ENCODE peak calls at places on chromosome 19, in nine cellular contexts. One of them, this sample, is unnamed.

GRCh38 chr19:9835507-9835949 is 410 bp downstream of the PIN1 start:
- DNase-seq in cardiac fibroblast: no peak
- DNase-seq in pancreas: no peak
- DNase-seq in HFFc6: no peak
- DNase-seq in transverse colon: peak; percentile 20
- DNase-seq in astrocyte of the cerebellum: no peak
- DNase-seq in neural crest cell: no peak
- DNase-seq in GM20000: no peak
- DNase-seq in tibial nerve: no peak
- DNase-seq in this sample: no peak

GRCh38 chr19:808176-808741 is 11.0 kb downstream of the PTBP1 start:
- DNase-seq in tibial nerve: no peak
- DNase-seq in cardiac fibroblast: no peak
- DNase-seq in HFFc6: no peak
- DNase-seq in astrocyte of the cerebellum: no peak
- DNase-seq in neural crest cell: no peak
- DNase-seq in GM20000: no peak
- DNase-seq in transverse colon: no peak
- DNase-seq in pancreas: no peak
- DNase-seq in this sample: no peak

GRCh38 chr19:16160943-16161560 is 12.3 kb downstream of the CIB3 start:
- DNase-seq in GM20000: no peak
- DNase-seq in astrocyte of the cerebellum: peak; percentile 52
- DNase-seq in transverse colon: peak; percentile 47
- DNase-seq in neural crest cell: no peak
- DNase-seq in cardiac fibroblast: peak; percentile 77
- DNase-seq in pancreas: no peak
- DNase-seq in HFFc6: peak; percentile 76
- DNase-seq in tibial nerve: no peak
- DNase-seq in this sample: peak; percentile 38

GRCh38 chr19:51127755-51128154 is 3.0 kb downstream of the SIGLEC9 start:
- DNase-seq in cardiac fibroblast: peak; percentile 66
- DNase-seq in tibial nerve: no peak
- DNase-seq in pancreas: no peak
- DNase-seq in HFFc6: no peak
- DNase-seq in astrocyte of the cerebellum: no peak
- DNase-seq in neural crest cell: no peak
- DNase-seq in GM20000: no peak
- DNase-seq in transverse colon: peak; percentile 28
- DNase-seq in this sample: no peak

GRCh38 chr19:48368942-48369341 is 4.8 kb downstream of the SYNGR4 start:
- DNase-seq in GM20000: no peak
- DNase-seq in tibial nerve: no peak
- DNase-seq in neural crest cell: no peak
- DNase-seq in astrocyte of the cerebellum: no peak
- DNase-seq in transverse colon: peak; percentile 80
- DNase-seq in cardiac fibroblast: no peak
- DNase-seq in HFFc6: no peak
- DNase-seq in pancreas: no peak
- DNase-seq in this sample: no peak

GRCh38 chr19:38799104-38799503 is 10.1 kb downstream of the LGALS7B start:
- DNase-seq in transverse colon: no peak
- DNase-seq in GM20000: no peak
- DNase-seq in cardiac fibroblast: no peak
- DNase-seq in HFFc6: no peak
- DNase-seq in pancreas: no peak
- DNase-seq in neural crest cell: no peak
- DNase-seq in tibial nerve: no peak
- DNase-seq in astrocyte of the cerebellum: no peak
- DNase-seq in this sample: no peak

GRCh38 chr19:49988433-49988832 is 27.5 kb upstream of the SIGLEC11 start:
- DNase-seq in cardiac fibroblast: peak; percentile 70
- DNase-seq in astrocyte of the cerebellum: no peak
- DNase-seq in pancreas: no peak
- DNase-seq in tibial nerve: no peak
- DNase-seq in transverse colon: no peak
- DNase-seq in GM20000: no peak
- DNase-seq in HFFc6: peak; percentile 64
- DNase-seq in neural crest cell: no peak
- DNase-seq in this sample: no peak

GRCh38 chr19:19849056-19849455 is 16.6 kb upstream of the ZNF253 start:
- DNase-seq in pancreas: no peak
- DNase-seq in HFFc6: no peak
- DNase-seq in astrocyte of the cerebellum: no peak
- DNase-seq in cardiac fibroblast: no peak
- DNase-seq in transverse colon: no peak
- DNase-seq in tibial nerve: no peak
- DNase-seq in GM20000: no peak
- DNase-seq in neural crest cell: no peak
- DNase-seq in this sample: no peak

GRCh38 chr19:48935864-48936263 is 2.4 kb downstream of the DHDH start:
- DNase-seq in HFFc6: no peak
- DNase-seq in neural crest cell: no peak
- DNase-seq in GM20000: no peak
- DNase-seq in transverse colon: no peak
- DNase-seq in pancreas: no peak
- DNase-seq in astrocyte of the cerebellum: no peak
- DNase-seq in cardiac fibroblast: no peak
- DNase-seq in tibial nerve: no peak
- DNase-seq in this sample: no peak

GRCh38 chr19:1847684-1848398 is 442 bp downstream of the REXO1 start:
- DNase-seq in pancreas: no peak
- DNase-seq in tibial nerve: no peak
- DNase-seq in cardiac fibroblast: peak; percentile 56
- DNase-seq in astrocyte of the cerebellum: no peak
- DNase-seq in HFFc6: peak; percentile 63
- DNase-seq in GM20000: no peak
- DNase-seq in transverse colon: peak; percentile 61
- DNase-seq in neural crest cell: no peak
- DNase-seq in this sample: peak; percentile 55

GRCh38 chr19:6800991-6801396 is 28.5 kb downstream of the VAV1 start:
- DNase-seq in cardiac fibroblast: peak; percentile 78
- DNase-seq in tibial nerve: no peak
- DNase-seq in GM20000: no peak
- DNase-seq in transverse colon: no peak
- DNase-seq in astrocyte of the cerebellum: peak; percentile 2
- DNase-seq in HFFc6: peak; percentile 46
- DNase-seq in neural crest cell: no peak
- DNase-seq in pancreas: no peak
- DNase-seq in this sample: peak; percentile 79

GRCh38 chr19:6185825-6186193 is 50.3 kb downstream of the ACSBG2 start:
- DNase-seq in tibial nerve: no peak
- DNase-seq in cardiac fibroblast: no peak
- DNase-seq in pancreas: no peak
- DNase-seq in neural crest cell: no peak
- DNase-seq in GM20000: no peak
- DNase-seq in transverse colon: no peak
- DNase-seq in HFFc6: no peak
- DNase-seq in astrocyte of the cerebellum: no peak
- DNase-seq in this sample: no peak

GRCh38 chr19:4374451-4375163 is 25.7 kb downstream of the SH3GL1 start:
- DNase-seq in cardiac fibroblast: peak; percentile 95
- DNase-seq in tibial nerve: peak; percentile 62
- DNase-seq in astrocyte of the cerebellum: no peak
- DNase-seq in transverse colon: peak; percentile 70
- DNase-seq in HFFc6: peak; percentile 90
- DNase-seq in neural crest cell: no peak
- DNase-seq in pancreas: peak; percentile 60
- DNase-seq in GM20000: no peak
- DNase-seq in this sample: peak; percentile 75
- TF ChIP-seq CTCF in cardiac fibroblast: peak; percentile 47
- TF ChIP-seq CTCF in tibial nerve: no peak
- TF ChIP-seq CTCF in astrocyte of the cerebellum: no peak
- TF ChIP-seq CTCF in transverse colon: no peak
- TF ChIP-seq CTCF in HFFc6: peak; percentile 47
- TF ChIP-seq CTCF in neural crest cell: no peak
- TF ChIP-seq CTCF in pancreas: no peak
- TF ChIP-seq CTCF in GM20000: no peak
- TF ChIP-seq CTCF in this sample: no peak

GRCh38 chr19:37172368-37173366 is at the start of gene ZNF585A:
- DNase-seq in transverse colon: peak; percentile 92
- DNase-seq in neural crest cell: peak; percentile 82
- DNase-seq in cardiac fibroblast: peak; percentile 98
- DNase-seq in tibial nerve: peak; percentile 76
- DNase-seq in astrocyte of the cerebellum: peak; percentile 95
- DNase-seq in GM20000: peak; percentile 84
- DNase-seq in HFFc6: peak; percentile 97
- DNase-seq in pancreas: peak; percentile 91
- DNase-seq in this sample: peak; percentile 88
- TF ChIP-seq CTCF in transverse colon: no peak
- TF ChIP-seq CTCF in neural crest cell: peak; percentile 28
- TF ChIP-seq CTCF in cardiac fibroblast: peak; percentile 30
- TF ChIP-seq CTCF in tibial nerve: peak; percentile 25
- TF ChIP-seq CTCF in astrocyte of the cerebellum: peak; percentile 41
- TF ChIP-seq CTCF in GM20000: no peak
- TF ChIP-seq CTCF in HFFc6: peak; percentile 59
- TF ChIP-seq CTCF in pancreas: no peak
- TF ChIP-seq CTCF in this sample: no peak

GRCh38 chr19:18539372-18539771 is 4.0 kb downstream of the FKBP8 start:
- DNase-seq in pancreas: no peak
- DNase-seq in transverse colon: no peak
- DNase-seq in cardiac fibroblast: no peak
- DNase-seq in astrocyte of the cerebellum: no peak
- DNase-seq in neural crest cell: no peak
- DNase-seq in tibial nerve: no peak
- DNase-seq in GM20000: no peak
- DNase-seq in HFFc6: no peak
- DNase-seq in this sample: no peak

GRCh38 chr19:18541258-18541991 is 1.9 kb downstream of the FKBP8 start:
- DNase-seq in transverse colon: no peak
- DNase-seq in pancreas: no peak
- DNase-seq in HFFc6: peak; percentile 75
- DNase-seq in astrocyte of the cerebellum: no peak
- DNase-seq in GM20000: peak; percentile 6
- DNase-seq in neural crest cell: no peak
- DNase-seq in tibial nerve: no peak
- DNase-seq in cardiac fibroblast: peak; percentile 75
- DNase-seq in this sample: no peak

GRCh38 chr19:18541992-18542935 is 1.1 kb downstream of the FKBP8 start:
- DNase-seq in HFFc6: no peak
- DNase-seq in GM20000: no peak
- DNase-seq in cardiac fibroblast: peak; percentile 21
- DNase-seq in transverse colon: no peak
- DNase-seq in pancreas: no peak
- DNase-seq in tibial nerve: no peak
- DNase-seq in astrocyte of the cerebellum: no peak
- DNase-seq in neural crest cell: no peak
- DNase-seq in this sample: no peak

GRCh38 chr19:18542936-18543813 is at the start of gene FKBP8:
- DNase-seq in cardiac fibroblast: peak; percentile 87
- DNase-seq in pancreas: peak; percentile 89
- DNase-seq in GM20000: peak; percentile 99
- DNase-seq in tibial nerve: peak; percentile 90
- DNase-seq in transverse colon: peak; percentile 97
- DNase-seq in neural crest cell: peak; percentile 87
- DNase-seq in astrocyte of the cerebellum: peak; percentile 73
- DNase-seq in HFFc6: peak; percentile 75
- DNase-seq in this sample: peak; percentile 91

GRCh38 chr19:18543814-18544475 is 572 bp upstream of the FKBP8 start:
- DNase-seq in GM20000: peak; percentile 90
- DNase-seq in pancreas: no peak
- DNase-seq in HFFc6: peak; percentile 52
- DNase-seq in neural crest cell: no peak
- DNase-seq in cardiac fibroblast: peak; percentile 77
- DNase-seq in astrocyte of the cerebellum: no peak
- DNase-seq in tibial nerve: no peak
- DNase-seq in transverse colon: peak; percentile 82
- DNase-seq in this sample: peak; percentile 24
- TF ChIP-seq CTCF in GM20000: peak; percentile 7
- TF ChIP-seq CTCF in pancreas: no peak
- TF ChIP-seq CTCF in HFFc6: no peak
- TF ChIP-seq CTCF in neural crest cell: no peak
- TF ChIP-seq CTCF in cardiac fibroblast: no peak
- TF ChIP-seq CTCF in astrocyte of the cerebellum: no peak
- TF ChIP-seq CTCF in tibial nerve: no peak
- TF ChIP-seq CTCF in transverse colon: no peak
- TF ChIP-seq CTCF in this sample: no peak

GRCh38 chr19:29715695-29716581 is 877 bp upstream of the C19orf12 start:
- DNase-seq in tibial nerve: no peak
- DNase-seq in astrocyte of the cerebellum: no peak
- DNase-seq in cardiac fibroblast: peak; percentile 46
- DNase-seq in neural crest cell: no peak
- DNase-seq in GM20000: no peak
- DNase-seq in transverse colon: peak; percentile 42
- DNase-seq in pancreas: no peak
- DNase-seq in HFFc6: no peak
- DNase-seq in this sample: no peak

GRCh38 chr19:29714371-29714952 is 599 bp downstream of the C19orf12 start:
- DNase-seq in neural crest cell: no peak
- DNase-seq in astrocyte of the cerebellum: no peak
- DNase-seq in tibial nerve: no peak
- DNase-seq in GM20000: no peak
- DNase-seq in cardiac fibroblast: no peak
- DNase-seq in transverse colon: no peak
- DNase-seq in HFFc6: no peak
- DNase-seq in pancreas: no peak
- DNase-seq in this sample: no peak

GRCh38 chr19:29712744-29713516 is 2.1 kb downstream of the C19orf12 start:
- DNase-seq in HFFc6: no peak
- DNase-seq in cardiac fibroblast: no peak
- DNase-seq in transverse colon: no peak
- DNase-seq in GM20000: no peak
- DNase-seq in tibial nerve: no peak
- DNase-seq in pancreas: no peak
- DNase-seq in astrocyte of the cerebellum: no peak
- DNase-seq in neural crest cell: no peak
- DNase-seq in this sample: no peak

GRCh38 chr19:29717051-29717450 is 2.0 kb upstream of the C19orf12 start:
- DNase-seq in HFFc6: no peak
- DNase-seq in GM20000: no peak
- DNase-seq in neural crest cell: no peak
- DNase-seq in astrocyte of the cerebellum: no peak
- DNase-seq in pancreas: no peak
- DNase-seq in cardiac fibroblast: no peak
- DNase-seq in transverse colon: no peak
- DNase-seq in tibial nerve: no peak
- DNase-seq in this sample: no peak

DNA sequence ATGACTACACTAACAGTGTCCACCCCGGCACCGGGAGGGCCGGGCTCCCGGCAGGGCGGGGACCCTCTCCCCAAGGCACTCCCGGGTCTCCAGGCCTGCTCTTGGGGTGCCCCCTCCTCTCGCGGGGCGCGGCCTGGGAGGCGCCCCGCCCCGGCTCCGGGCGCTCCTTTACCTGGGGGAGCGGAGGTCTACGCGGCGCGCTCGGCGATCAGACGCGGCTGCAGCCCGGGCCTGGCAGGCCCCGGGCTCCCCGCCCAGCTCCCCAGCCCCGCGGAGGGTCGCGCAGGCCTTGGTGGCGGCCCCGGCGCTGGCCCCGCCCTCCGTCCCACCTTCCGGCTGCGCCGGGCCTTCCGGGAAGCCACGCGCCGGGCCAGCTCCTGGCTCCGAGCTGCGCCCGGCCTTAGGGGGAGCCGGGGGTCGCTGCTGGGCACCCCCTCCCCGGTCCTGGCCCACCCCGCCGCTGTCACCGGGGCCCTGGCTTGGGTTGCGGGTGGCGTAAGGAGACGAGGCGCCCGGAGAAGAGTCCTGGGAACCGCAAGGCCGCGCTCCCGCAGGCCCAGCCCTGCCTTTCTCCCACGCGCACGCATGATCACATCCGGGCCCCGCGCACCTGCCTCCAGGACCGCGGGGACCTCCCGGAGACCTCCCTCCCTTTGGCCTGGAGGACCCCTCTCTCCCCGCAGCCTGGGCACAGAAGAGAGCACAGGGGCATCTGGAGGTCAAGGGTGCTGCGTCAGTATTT is at the start of gene C19orf12:
- DNase-seq in cardiac fibroblast: peak; percentile 50
- DNase-seq in neural crest cell: peak; percentile 59
- DNase-seq in astrocyte of the cerebellum: no peak
- DNase-seq in GM20000: peak; percentile 87
- DNase-seq in HFFc6: no peak
- DNase-seq in pancreas: peak; percentile 71
- DNase-seq in transverse colon: peak; percentile 64
- DNase-seq in tibial nerve: no peak
- DNase-seq in this sample: peak; percentile 76
- TF ChIP-seq CTCF in cardiac fibroblast: no peak
- TF ChIP-seq CTCF in neural crest cell: no peak
- TF ChIP-seq CTCF in astrocyte of the cerebellum: no peak
- TF ChIP-seq CTCF in GM20000: no peak
- TF ChIP-seq CTCF in HFFc6: no peak
- TF ChIP-seq CTCF in pancreas: no peak
- TF ChIP-seq CTCF in transverse colon: no peak
- TF ChIP-seq CTCF in tibial nerve: no peak
- TF ChIP-seq CTCF in this sample: no peak